ENCODE peak calls at places on chromosomes 12 and 14, in eight cellular contexts. X is endothelial cell of umbilical vein, K is HCT116, N is sigmoid colon, Z is GM23338, I is HepG2, E is GM12878, P is spleen. S is an unnamed sample.

GRCh38 chr14:85243306-85243705 is 286.6 kb upstream of the FLRT2 start:
- DNase-seq in I (no peak), N (no peak), P (no peak), Z (no peak), K (no peak), E (no peak), X (no peak), S (no peak)

GRCh38 chr12:100138048-100138907 is 4.4 kb downstream of the BLTP3B start:
- DNase-seq in P (no peak), I (no peak), K (no peak), N (no peak), E (no peak), Z (no peak), X (peak), S (no peak)

GRCh38 chr12:54998958-54999510 is 14.5 kb upstream of the TESPA1 start:
- DNase-seq in X (peak), E (no peak), I (no peak), K (no peak), Z (no peak), N (no peak), P (no peak), S (no peak)

GRCh38 chr12:101010881-101011280 is 199.2 kb downstream of the SLC5A8 start:
- DNase-seq in X (no peak), P (no peak), K (no peak), Z (no peak), I (no peak), N (no peak), E (no peak), S (no peak)

GRCh38 chr14:81400852-81401251 is 728 bp upstream of the STON2 start:
- DNase-seq in E (no peak), I (no peak), K (peak), N (peak), P (no peak), Z (peak), X (no peak), S (no peak)

GRCh38 chr12:12813120-12814101 is at the start of gene DDX47:
- DNase-seq in X (peak), I (peak), N (peak), K (peak), P (peak), E (peak), Z (peak), S (peak)

GRCh38 chr12:53115112-53115890 is 12.0 kb downstream of the SOAT2 start:
- DNase-seq in P (no peak), X (no peak), K (no peak), Z (peak), I (no peak), E (no peak), N (no peak), S (no peak)

GRCh38 chr12:85441740-85442139 is 161.7 kb downstream of the ALX1 start:
- DNase-seq in I (peak), P (no peak), N (no peak), K (peak), Z (no peak), X (peak), E (no peak), S (no peak)

GRCh38 chr14:51727526-51727925 is 75.8 kb downstream of the FRMD6 start:
- DNase-seq in I (no peak), P (no peak), K (no peak), X (no peak), Z (no peak), N (no peak), E (no peak), S (no peak)

GRCh38 chr12:102953221-102953620 is 4.3 kb upstream of the ASCL1 start:
- DNase-seq in I (no peak), Z (no peak), K (no peak), X (no peak), E (no peak), N (no peak), P (no peak), S (no peak)

GRCh38 chr14:100433428-100433814 is 110.3 kb downstream of the SLC25A47 start:
- DNase-seq in I (no peak), P (no peak), X (no peak), E (no peak), Z (no peak), K (no peak), N (no peak), S (no peak)

GRCh38 chr12:30953257-30953656 is 26.7 kb downstream of the TSPAN11 start:
- DNase-seq in Z (no peak), K (no peak), N (no peak), I (no peak), X (no peak), E (no peak), P (no peak), S (no peak)

GRCh38 chr12:87772401-87772800 is 256.8 kb downstream of the C12orf50 start:
- DNase-seq in Z (no peak), I (no peak), X (no peak), K (no peak), N (no peak), P (no peak), E (no peak), S (no peak)

GRCh38 chr12:109531411-109531810 is 41.9 kb downstream of the MMAB start:
- DNase-seq in E (no peak), K (no peak), I (no peak), X (no peak), Z (no peak), P (no peak), N (no peak), S (no peak)

GRCh38 chr14:95490727-95491451 is 25.6 kb downstream of the SYNE3 start:
- DNase-seq in Z (no peak), E (no peak), X (no peak), K (peak), N (no peak), P (no peak), I (no peak), S (no peak)

GRCh38 chr14:94009767-94010166 is 12.7 kb downstream of the CCDC197 start:
- DNase-seq in P (no peak), E (peak), Z (no peak), K (no peak), I (no peak), N (no peak), X (no peak), S (no peak)

GRCh38 chr12:47419500-47419899 is 286.3 kb downstream of the RPAP3 start:
- DNase-seq in K (no peak), X (no peak), Z (no peak), I (no peak), P (no peak), N (no peak), E (no peak), S (no peak)

GRCh38 chr12:67759829-67760228 is 111.3 kb downstream of the DYRK2 start:
- DNase-seq in Z (no peak), E (no peak), N (no peak), K (no peak), I (no peak), X (no peak), P (no peak), S (no peak)

GRCh38 chr14:96583605-96584041 is 81.4 kb downstream of the PAPOLA start:
- DNase-seq in X (no peak), E (no peak), Z (no peak), K (no peak), N (peak), P (peak), I (no peak), S (no peak)

GRCh38 chr12:12890492-12890814 is 909 bp upstream of the GPRC5A start:
- DNase-seq in K (no peak), X (peak), N (no peak), Z (peak), E (no peak), P (no peak), I (no peak), S (no peak)

GRCh38 chr12:13606290-13606689 is 375.1 kb downstream of the GRIN2B start:
- DNase-seq in N (no peak), P (no peak), Z (peak), E (no peak), X (no peak), K (no peak), I (no peak), S (no peak)

GRCh38 chr12:120710805-120711296 is 593 bp downstream of the UNC119B start:
- DNase-seq in E (no peak), Z (peak), K (no peak), I (no peak), P (peak), X (no peak), N (peak), S (no peak)

GRCh38 chr12:71440393-71441349 is 1.1 kb downstream of the LGR5 start:
- DNase-seq in X (no peak), P (peak), E (no peak), K (no peak), I (peak), N (no peak), Z (peak), S (no peak)

GRCh38 chr12:10341892-10342509 is 34.3 kb downstream of the KLRD1 start:
- DNase-seq in I (no peak), E (no peak), X (no peak), P (no peak), N (no peak), Z (no peak), K (no peak), S (no peak)

GRCh38 chr12:125403145-125403789 is 338.0 kb downstream of the AACS start:
- DNase-seq in N (no peak), I (peak), P (no peak), K (peak), E (no peak), X (peak), Z (peak), S (peak)

GRCh38 chr12:57093412-57094193 is 4.7 kb downstream of the NAB2 start:
- DNase-seq in I (no peak), Z (peak), P (peak), K (no peak), X (peak), E (no peak), N (peak), S (no peak)
- TF ChIP-seq POLR2AphosphoS5 in I (no peak), Z (peak), P (peak), K (no peak), X (no peak), E (no peak), N (peak), S (peak)

DNA sequence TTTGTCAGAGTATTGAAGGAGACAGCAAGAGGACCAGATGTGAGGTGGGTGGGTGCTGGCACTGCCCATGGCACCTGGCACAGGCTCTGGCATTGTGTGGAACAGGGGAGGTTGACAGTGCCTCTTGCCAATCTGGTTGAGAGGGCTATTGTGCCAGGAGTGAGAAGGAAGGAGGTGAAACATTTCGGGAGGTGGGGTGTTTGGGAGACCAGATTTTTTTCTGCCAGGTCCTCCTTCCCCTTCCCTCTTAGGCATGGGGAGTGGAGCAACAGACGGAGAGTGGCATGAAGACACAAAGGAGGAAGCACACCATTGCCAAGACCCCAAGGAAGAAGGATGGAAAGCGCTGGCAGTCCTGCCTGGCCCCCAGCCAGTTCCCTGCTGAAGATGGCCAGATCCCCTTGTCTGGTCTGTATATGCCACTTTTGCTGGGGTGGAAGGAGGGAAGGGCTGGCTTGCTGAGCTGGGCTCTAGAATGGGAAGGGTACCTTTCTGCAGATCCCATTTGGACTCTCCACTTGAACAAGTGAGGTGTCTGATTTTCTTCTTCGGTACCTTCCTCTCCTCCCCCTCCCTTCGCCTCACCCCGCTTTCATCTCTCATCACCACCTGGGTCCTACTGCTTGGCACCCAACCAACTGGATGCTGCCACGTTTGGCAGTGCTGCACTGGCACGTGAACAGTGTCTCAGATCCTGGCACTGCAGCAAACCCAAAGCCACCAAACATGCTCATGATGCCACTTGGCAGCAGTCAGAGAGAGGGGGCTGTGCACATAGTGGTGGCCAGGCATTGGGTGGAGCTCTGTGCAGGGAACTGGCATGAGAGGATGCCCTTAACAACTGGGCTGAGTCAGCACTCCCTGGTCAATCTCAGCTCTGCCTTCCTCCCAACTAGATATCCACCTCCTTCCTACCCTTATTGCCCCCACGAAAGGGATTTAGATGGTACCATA is 37.3 kb downstream of the ZFHX2 start:
- DNase-seq in E (no peak), X (no peak), K (no peak), I (no peak), P (no peak), Z (no peak), N (peak), S (no peak)
- H3K27ac ChIP-seq in E (no peak), X (no peak), K (no peak), I (no peak), P (no peak), Z (no peak), N (peak), S (no peak)

DNA sequence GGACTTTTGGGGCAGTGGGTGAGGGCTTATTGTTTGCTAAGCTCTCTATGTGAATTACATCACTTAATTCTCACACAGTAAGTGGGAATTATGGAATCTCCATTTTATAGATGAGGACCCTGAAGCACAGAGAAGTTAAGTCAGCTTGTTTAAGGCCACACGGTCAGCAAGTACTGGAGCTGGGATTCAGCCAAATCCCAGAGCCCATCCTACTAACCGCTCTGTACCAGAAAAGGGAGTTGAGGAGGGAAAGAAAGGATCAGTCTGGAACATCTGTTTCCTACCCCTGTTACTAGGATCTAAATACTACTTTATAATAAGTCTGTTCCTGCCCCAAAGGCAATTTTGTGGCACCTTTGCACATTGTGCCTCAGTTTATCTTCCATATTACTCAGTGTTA is 42.6 kb downstream of the PPFIBP1 start:
- DNase-seq in E (no peak), N (no peak), P (no peak), X (no peak), K (no peak), Z (no peak), I (no peak), S (no peak)
- TF ChIP-seq POLR2AphosphoS5 in E (no peak), N (no peak), P (no peak), X (no peak), K (no peak), Z (no peak), I (no peak), S (no peak)

GRCh38 chr12:63318933-63319332 is 167.9 kb upstream of the AVPR1A start:
- DNase-seq in Z (no peak), I (no peak), N (no peak), P (no peak), X (no peak), E (no peak), K (no peak), S (no peak)

GRCh38 chr12:63323942-63324341 is 172.9 kb upstream of the AVPR1A start:
- DNase-seq in N (no peak), P (no peak), Z (no peak), X (no peak), I (no peak), E (no peak), K (no peak), S (no peak)

GRCh38 chr12:63319936-63320633 is 169.1 kb upstream of the AVPR1A start:
- DNase-seq in I (no peak), N (no peak), P (no peak), K (no peak), Z (no peak), E (no peak), X (no peak), S (no peak)

GRCh38 chr12:63319386-63319785 is 168.4 kb upstream of the AVPR1A start:
- DNase-seq in I (no peak), E (no peak), K (peak), X (no peak), N (no peak), Z (peak), P (no peak), S (no peak)

GRCh38 chr12:63321373-63321772 is 170.4 kb upstream of the AVPR1A start:
- DNase-seq in K (no peak), X (no peak), E (no peak), Z (no peak), I (no peak), N (no peak), P (no peak), S (no peak)
- H3K27ac ChIP-seq in K (no peak), X (no peak), E (no peak), Z (no peak), I (no peak), N (no peak), P (no peak), S (no peak)